ENCODE peak calls at places on chromosomes 5 and 9, in seven cellular contexts. W is mucosa of descending colon; I is T-cell; O is B cell; F is AG04449; C is activated naive CD4-positive, alpha-beta T cell; R is CD4-positive, alpha-beta memory T cell. P is an unnamed sample.

GRCh38 chr5:180160215-180160614 is 48.8 kb downstream of the RASGEF1C start:
- DNase-seq in W (no peak), I (no peak), O (no peak), F (no peak), C (no peak), R (no peak), P (no peak)

GRCh38 chr5:107532182-107532878 is 138.4 kb downstream of the EFNA5 start:
- DNase-seq in W (no peak), I (no peak), O (no peak), F (no peak), C (no peak), R (no peak), P (no peak)

GRCh38 chr9:38024036-38024681 is 44.9 kb downstream of the SHB start:
- DNase-seq in W (no peak), I (no peak), O (no peak), F (no peak), C (no peak), R (no peak), P (peak; percentile 86)

GRCh38 chr5:173826179-173826920 is 61.8 kb upstream of the CPEB4 start:
- DNase-seq in W (no peak), I (no peak), O (no peak), F (no peak), C (no peak), R (no peak), P (no peak)

GRCh38 chr5:142542906-142543305 is 143.0 kb downstream of the FGF1 start:
- DNase-seq in W (no peak), I (no peak), O (no peak), F (no peak), C (no peak), R (no peak), P (no peak)

GRCh38 chr5:110865400-110866094 is 126.7 kb downstream of the SLC25A46 start:
- DNase-seq in W (no peak), I (no peak), O (no peak), F (no peak), C (no peak), R (no peak), P (peak; percentile 36)

GRCh38 chr9:89455356-89455824 is 42.5 kb downstream of the SEMA4D start:
- DNase-seq in W (peak; percentile 75), I (peak; percentile 47), O (peak; percentile 63), F (no peak), C (no peak), R (peak; percentile 72), P (peak; percentile 58)

GRCh38 chr9:105039180-105039799 is 111.3 kb upstream of the ABCA1 start:
- DNase-seq in W (no peak), I (no peak), O (no peak), F (no peak), C (no peak), R (no peak), P (no peak)

GRCh38 chr5:167987490-167988270 is 303.8 kb upstream of the WWC1 start:
- DNase-seq in W (no peak), I (no peak), O (no peak), F (no peak), C (no peak), R (no peak), P (no peak)

GRCh38 chr9:77770340-77770739 is 122.2 kb upstream of the GNA14 start:
- DNase-seq in W (no peak), I (no peak), O (no peak), F (no peak), C (no peak), R (no peak), P (no peak)

GRCh38 chr9:130069048-130069447 is 15.3 kb downstream of the GPR107 start:
- DNase-seq in W (no peak), I (no peak), O (no peak), F (no peak), C (no peak), R (no peak), P (peak; percentile 24)

GRCh38 chr5:33631786-33632185 is 191.0 kb downstream of the TARS1 start:
- DNase-seq in W (no peak), I (no peak), O (no peak), F (no peak), C (no peak), R (no peak), P (no peak)

GRCh38 chr9:124037790-124038189 is 26.2 kb downstream of the LHX2 start:
- DNase-seq in W (no peak), I (no peak), O (no peak), F (no peak), C (no peak), R (no peak), P (no peak)

GRCh38 chr9:111842313-111842712 is 47.6 kb upstream of the SHOC1 start:
- DNase-seq in W (no peak), I (no peak), O (no peak), F (no peak), C (no peak), R (no peak), P (peak; percentile 73)

GRCh38 chr5:74576941-74577456 is 63.5 kb downstream of the ENC1 start:
- DNase-seq in W (no peak), I (no peak), O (peak; percentile 41), F (peak; percentile 19), C (no peak), R (no peak), P (no peak)

GRCh38 chr9:21559402-21560280 is 77.5 kb upstream of the IFNE start:
- DNase-seq in W (peak; percentile 59), I (peak; percentile 36), O (peak; percentile 66), F (no peak), C (peak; percentile 8), R (peak; percentile 65), P (no peak)

GRCh38 chr5:78757269-78758053 is 108.9 kb upstream of the LHFPL2 start:
- DNase-seq in W (no peak), I (no peak), O (no peak), F (no peak), C (no peak), R (no peak), P (peak; percentile 54)

P was measured in NB4.